ENCODE peak calls at places on chromosomes 1 and 21, in ten cellular contexts. One of them, this sample, is unnamed.

GRCh38 chr21:38303300-38303699 is 46.5 kb downstream of the KCNJ15 start:
- DNase-seq in HCT116: no peak
- DNase-seq in transverse colon: no peak
- DNase-seq in endothelial cell of umbilical vein: peak
- DNase-seq in prostate gland: peak
- DNase-seq in GM12892: no peak
- DNase-seq in suprapubic skin: peak
- DNase-seq in GM23338: no peak
- DNase-seq in sigmoid colon: peak
- DNase-seq in spleen: no peak
- DNase-seq in this sample: no peak

GRCh38 chr1:199041173-199041914 is 402.5 kb downstream of the PTPRC start:
- DNase-seq in HCT116: no peak
- DNase-seq in transverse colon: no peak
- DNase-seq in endothelial cell of umbilical vein: no peak
- DNase-seq in prostate gland: no peak
- DNase-seq in GM12892: peak
- DNase-seq in suprapubic skin: no peak
- DNase-seq in GM23338: no peak
- DNase-seq in sigmoid colon: no peak
- DNase-seq in spleen: no peak
- DNase-seq in this sample: no peak

GRCh38 chr1:72109916-72110315 is 172.4 kb downstream of the NEGR1 start:
- DNase-seq in HCT116: no peak
- DNase-seq in transverse colon: no peak
- DNase-seq in endothelial cell of umbilical vein: no peak
- DNase-seq in prostate gland: no peak
- DNase-seq in GM12892: no peak
- DNase-seq in suprapubic skin: no peak
- DNase-seq in GM23338: no peak
- DNase-seq in sigmoid colon: no peak
- DNase-seq in spleen: no peak
- DNase-seq in this sample: no peak

GRCh38 chr1:215566556-215567490 is at the start of gene KCTD3:
- DNase-seq in HCT116: no peak
- DNase-seq in transverse colon: peak
- DNase-seq in endothelial cell of umbilical vein: peak
- DNase-seq in prostate gland: peak
- DNase-seq in GM12892: no peak
- DNase-seq in suprapubic skin: peak
- DNase-seq in GM23338: peak
- DNase-seq in sigmoid colon: peak
- DNase-seq in spleen: peak
- DNase-seq in this sample: no peak

GRCh38 chr1:13228343-13228781 is 2.4 kb upstream of the PRAMEF18 start:
- DNase-seq in HCT116: peak
- DNase-seq in transverse colon: peak
- DNase-seq in endothelial cell of umbilical vein: no peak
- DNase-seq in prostate gland: no peak
- DNase-seq in GM12892: no peak
- DNase-seq in suprapubic skin: peak
- DNase-seq in GM23338: peak
- DNase-seq in sigmoid colon: no peak
- DNase-seq in spleen: peak
- DNase-seq in this sample: peak

GRCh38 chr21:25560151-25560783 is 47.0 kb downstream of the MRPL39 start:
- DNase-seq in HCT116: no peak
- DNase-seq in transverse colon: no peak
- DNase-seq in endothelial cell of umbilical vein: no peak
- DNase-seq in prostate gland: no peak
- DNase-seq in GM12892: no peak
- DNase-seq in suprapubic skin: no peak
- DNase-seq in GM23338: no peak
- DNase-seq in sigmoid colon: no peak
- DNase-seq in spleen: no peak
- DNase-seq in this sample: no peak

GRCh38 chr21:39350094-39351006 is 1.5 kb upstream of the HMGN1 start:
- DNase-seq in HCT116: no peak
- DNase-seq in transverse colon: no peak
- DNase-seq in endothelial cell of umbilical vein: no peak
- DNase-seq in prostate gland: no peak
- DNase-seq in GM12892: no peak
- DNase-seq in suprapubic skin: no peak
- DNase-seq in GM23338: no peak
- DNase-seq in sigmoid colon: no peak
- DNase-seq in spleen: no peak
- DNase-seq in this sample: no peak

GRCh38 chr21:35202431-35202830 is 153.3 kb upstream of the RUNX1 start:
- DNase-seq in HCT116: no peak
- DNase-seq in transverse colon: no peak
- DNase-seq in endothelial cell of umbilical vein: peak
- DNase-seq in prostate gland: no peak
- DNase-seq in GM12892: no peak
- DNase-seq in suprapubic skin: no peak
- DNase-seq in GM23338: no peak
- DNase-seq in sigmoid colon: no peak
- DNase-seq in spleen: no peak
- DNase-seq in this sample: no peak

GRCh38 chr1:241432241-241432640 is 75.2 kb upstream of the RGS7 start:
- DNase-seq in HCT116: no peak
- DNase-seq in transverse colon: no peak
- DNase-seq in endothelial cell of umbilical vein: no peak
- DNase-seq in prostate gland: no peak
- DNase-seq in GM12892: no peak
- DNase-seq in suprapubic skin: no peak
- DNase-seq in GM23338: no peak
- DNase-seq in sigmoid colon: no peak
- DNase-seq in spleen: no peak
- DNase-seq in this sample: no peak

GRCh38 chr1:182615468-182616129 is 11.4 kb upstream of the RGS16 start:
- DNase-seq in HCT116: no peak
- DNase-seq in transverse colon: no peak
- DNase-seq in endothelial cell of umbilical vein: peak
- DNase-seq in prostate gland: no peak
- DNase-seq in GM12892: no peak
- DNase-seq in suprapubic skin: peak
- DNase-seq in GM23338: peak
- DNase-seq in sigmoid colon: peak
- DNase-seq in spleen: no peak
- DNase-seq in this sample: no peak
- TF ChIP-seq POLR2AphosphoS5 in HCT116: no peak
- TF ChIP-seq POLR2AphosphoS5 in transverse colon: no peak
- TF ChIP-seq POLR2AphosphoS5 in endothelial cell of umbilical vein: no peak
- TF ChIP-seq POLR2AphosphoS5 in prostate gland: no peak
- TF ChIP-seq POLR2AphosphoS5 in GM12892: no peak
- TF ChIP-seq POLR2AphosphoS5 in suprapubic skin: no peak
- TF ChIP-seq POLR2AphosphoS5 in GM23338: no peak
- TF ChIP-seq POLR2AphosphoS5 in sigmoid colon: no peak
- TF ChIP-seq POLR2AphosphoS5 in spleen: no peak
- TF ChIP-seq POLR2AphosphoS5 in this sample: no peak

GRCh38 chr1:207031632-207032258 is 811 bp downstream of the C1orf116 start:
- DNase-seq in HCT116: no peak
- DNase-seq in transverse colon: peak
- DNase-seq in endothelial cell of umbilical vein: no peak
- DNase-seq in prostate gland: peak
- DNase-seq in GM12892: no peak
- DNase-seq in suprapubic skin: no peak
- DNase-seq in GM23338: no peak
- DNase-seq in sigmoid colon: no peak
- DNase-seq in spleen: no peak
- DNase-seq in this sample: no peak

GRCh38 chr1:207031016-207031415 is 1.5 kb downstream of the C1orf116 start:
- DNase-seq in HCT116: no peak
- DNase-seq in transverse colon: no peak
- DNase-seq in endothelial cell of umbilical vein: no peak
- DNase-seq in prostate gland: no peak
- DNase-seq in GM12892: no peak
- DNase-seq in suprapubic skin: no peak
- DNase-seq in GM23338: no peak
- DNase-seq in sigmoid colon: no peak
- DNase-seq in spleen: no peak
- DNase-seq in this sample: no peak

GRCh38 chr1:207028884-207029283 is 3.7 kb downstream of the C1orf116 start:
- DNase-seq in HCT116: no peak
- DNase-seq in transverse colon: peak
- DNase-seq in endothelial cell of umbilical vein: no peak
- DNase-seq in prostate gland: no peak
- DNase-seq in GM12892: no peak
- DNase-seq in suprapubic skin: no peak
- DNase-seq in GM23338: no peak
- DNase-seq in sigmoid colon: no peak
- DNase-seq in spleen: no peak
- DNase-seq in this sample: no peak

GRCh38 chr1:207029991-207030521 is 2.5 kb downstream of the C1orf116 start:
- DNase-seq in HCT116: no peak
- DNase-seq in transverse colon: no peak
- DNase-seq in endothelial cell of umbilical vein: no peak
- DNase-seq in prostate gland: no peak
- DNase-seq in GM12892: no peak
- DNase-seq in suprapubic skin: no peak
- DNase-seq in GM23338: no peak
- DNase-seq in sigmoid colon: no peak
- DNase-seq in spleen: no peak
- DNase-seq in this sample: no peak

DNA sequence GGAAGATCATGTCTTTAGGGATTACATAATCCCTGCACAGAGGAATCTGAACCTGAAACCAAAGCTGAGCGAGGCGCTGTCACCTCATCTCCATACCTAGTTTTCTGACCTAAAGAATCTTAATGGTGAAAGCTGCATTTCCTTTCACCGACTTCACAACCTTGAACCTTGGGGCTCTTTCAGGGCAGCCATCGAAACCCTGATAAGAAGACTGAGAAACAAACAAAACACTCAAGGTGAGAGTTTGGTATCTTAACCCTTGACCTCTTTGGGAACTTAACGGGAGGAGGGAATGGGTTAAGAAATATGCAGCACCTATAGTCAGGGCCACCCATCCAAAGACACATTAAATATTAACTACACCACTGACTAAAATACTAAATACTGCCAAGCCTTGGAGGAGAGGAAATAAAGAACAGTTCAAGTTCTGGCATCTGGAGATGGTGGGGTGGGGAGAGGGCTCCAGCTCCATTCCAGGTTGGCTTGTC is 2.0 kb downstream of the C1orf116 start:
- DNase-seq in HCT116: no peak
- DNase-seq in transverse colon: no peak
- DNase-seq in endothelial cell of umbilical vein: no peak
- DNase-seq in prostate gland: no peak
- DNase-seq in GM12892: no peak
- DNase-seq in suprapubic skin: no peak
- DNase-seq in GM23338: no peak
- DNase-seq in sigmoid colon: no peak
- DNase-seq in spleen: no peak
- DNase-seq in this sample: no peak
- TF ChIP-seq POLR2AphosphoS5 in HCT116: no peak
- TF ChIP-seq POLR2AphosphoS5 in transverse colon: no peak
- TF ChIP-seq POLR2AphosphoS5 in endothelial cell of umbilical vein: no peak
- TF ChIP-seq POLR2AphosphoS5 in prostate gland: no peak
- TF ChIP-seq POLR2AphosphoS5 in GM12892: no peak
- TF ChIP-seq POLR2AphosphoS5 in suprapubic skin: no peak
- TF ChIP-seq POLR2AphosphoS5 in GM23338: no peak
- TF ChIP-seq POLR2AphosphoS5 in sigmoid colon: no peak
- TF ChIP-seq POLR2AphosphoS5 in spleen: no peak
- TF ChIP-seq POLR2AphosphoS5 in this sample: no peak

GRCh38 chr1:104265163-104265562 is 515.5 kb downstream of the AMY1C start:
- DNase-seq in HCT116: no peak
- DNase-seq in transverse colon: no peak
- DNase-seq in endothelial cell of umbilical vein: no peak
- DNase-seq in prostate gland: no peak
- DNase-seq in GM12892: no peak
- DNase-seq in suprapubic skin: no peak
- DNase-seq in GM23338: no peak
- DNase-seq in sigmoid colon: no peak
- DNase-seq in spleen: no peak
- DNase-seq in this sample: no peak
- TF ChIP-seq POLR2AphosphoS5 in HCT116: no peak
- TF ChIP-seq POLR2AphosphoS5 in transverse colon: no peak
- TF ChIP-seq POLR2AphosphoS5 in endothelial cell of umbilical vein: no peak
- TF ChIP-seq POLR2AphosphoS5 in prostate gland: no peak
- TF ChIP-seq POLR2AphosphoS5 in GM12892: no peak
- TF ChIP-seq POLR2AphosphoS5 in suprapubic skin: no peak
- TF ChIP-seq POLR2AphosphoS5 in GM23338: no peak
- TF ChIP-seq POLR2AphosphoS5 in sigmoid colon: no peak
- TF ChIP-seq POLR2AphosphoS5 in spleen: no peak
- TF ChIP-seq POLR2AphosphoS5 in this sample: no peak

GRCh38 chr1:162530318-162530984 is 31.1 kb upstream of the UAP1 start:
- DNase-seq in HCT116: no peak
- DNase-seq in transverse colon: peak
- DNase-seq in endothelial cell of umbilical vein: peak
- DNase-seq in prostate gland: no peak
- DNase-seq in GM12892: peak
- DNase-seq in suprapubic skin: no peak
- DNase-seq in GM23338: peak
- DNase-seq in sigmoid colon: no peak
- DNase-seq in spleen: no peak
- DNase-seq in this sample: no peak
- TF ChIP-seq POLR2AphosphoS5 in HCT116: no peak
- TF ChIP-seq POLR2AphosphoS5 in transverse colon: no peak
- TF ChIP-seq POLR2AphosphoS5 in endothelial cell of umbilical vein: no peak
- TF ChIP-seq POLR2AphosphoS5 in prostate gland: no peak
- TF ChIP-seq POLR2AphosphoS5 in GM12892: no peak
- TF ChIP-seq POLR2AphosphoS5 in suprapubic skin: no peak
- TF ChIP-seq POLR2AphosphoS5 in GM23338: no peak
- TF ChIP-seq POLR2AphosphoS5 in sigmoid colon: no peak
- TF ChIP-seq POLR2AphosphoS5 in spleen: no peak
- TF ChIP-seq POLR2AphosphoS5 in this sample: no peak

GRCh38 chr1:228084325-228084724 is 1.8 kb downstream of the ARF1 start:
- DNase-seq in HCT116: no peak
- DNase-seq in transverse colon: no peak
- DNase-seq in endothelial cell of umbilical vein: peak
- DNase-seq in prostate gland: no peak
- DNase-seq in GM12892: no peak
- DNase-seq in suprapubic skin: no peak
- DNase-seq in GM23338: no peak
- DNase-seq in sigmoid colon: no peak
- DNase-seq in spleen: no peak
- DNase-seq in this sample: no peak
- TF ChIP-seq POLR2AphosphoS5 in HCT116: no peak
- TF ChIP-seq POLR2AphosphoS5 in transverse colon: peak
- TF ChIP-seq POLR2AphosphoS5 in endothelial cell of umbilical vein: no peak
- TF ChIP-seq POLR2AphosphoS5 in prostate gland: peak
- TF ChIP-seq POLR2AphosphoS5 in GM12892: no peak
- TF ChIP-seq POLR2AphosphoS5 in suprapubic skin: no peak
- TF ChIP-seq POLR2AphosphoS5 in GM23338: no peak
- TF ChIP-seq POLR2AphosphoS5 in sigmoid colon: no peak
- TF ChIP-seq POLR2AphosphoS5 in spleen: no peak
- TF ChIP-seq POLR2AphosphoS5 in this sample: peak

DNA sequence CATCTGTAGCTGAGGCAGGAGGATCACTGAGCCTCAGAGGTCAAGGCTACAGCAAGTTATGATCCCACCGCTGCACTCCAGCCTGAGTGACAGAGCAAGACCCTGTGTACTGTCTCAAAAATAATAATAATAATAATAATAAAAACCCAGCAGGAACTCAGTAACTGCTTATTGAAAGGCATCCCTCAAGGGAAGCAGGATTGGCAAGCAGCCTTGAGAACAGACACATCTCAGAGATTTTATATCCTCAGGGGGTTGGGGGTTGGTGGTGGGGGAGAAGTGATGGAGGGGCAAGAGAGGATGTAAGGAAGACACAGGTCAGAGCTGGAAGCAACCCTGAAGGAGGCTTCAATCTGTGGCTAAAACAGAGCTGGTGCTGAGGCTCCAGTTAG is 29.6 kb downstream of the GNB1 start:
- DNase-seq in HCT116: no peak
- DNase-seq in transverse colon: no peak
- DNase-seq in endothelial cell of umbilical vein: no peak
- DNase-seq in prostate gland: no peak
- DNase-seq in GM12892: no peak
- DNase-seq in suprapubic skin: no peak
- DNase-seq in GM23338: no peak
- DNase-seq in sigmoid colon: no peak
- DNase-seq in spleen: no peak
- DNase-seq in this sample: no peak
- TF ChIP-seq POLR2AphosphoS5 in HCT116: no peak
- TF ChIP-seq POLR2AphosphoS5 in transverse colon: no peak
- TF ChIP-seq POLR2AphosphoS5 in endothelial cell of umbilical vein: no peak
- TF ChIP-seq POLR2AphosphoS5 in prostate gland: no peak
- TF ChIP-seq POLR2AphosphoS5 in GM12892: no peak
- TF ChIP-seq POLR2AphosphoS5 in suprapubic skin: no peak
- TF ChIP-seq POLR2AphosphoS5 in GM23338: no peak
- TF ChIP-seq POLR2AphosphoS5 in sigmoid colon: no peak
- TF ChIP-seq POLR2AphosphoS5 in spleen: no peak
- TF ChIP-seq POLR2AphosphoS5 in this sample: no peak

This sample was measured in esophagus muscularis mucosa.